ENCODE peak calls at places on chromosomes 11 and 22, in seven cellular contexts. One of them, this sample, is unnamed.

GRCh38 chr22:38098410-38099249 is 11.9 kb downstream of the BAIAP2L2 start:
- DNase-seq in NCI-H1694 treated with DMSO at 0.1 percent for 48 hours: no peak
- DNase-seq in memory B cell: no peak
- DNase-seq in stimulated activated CD8-positive, alpha-beta memory T cell treated with anti-CD3 and anti-CD28 coated beads, Interleukin-15, amount 100 ng/mL, for 24 hours: no peak
- DNase-seq in NCI-H1105 treated with DMSO at 0.1 percent for 48 hours: no peak
- DNase-seq in testis: no peak
- DNase-seq in nephron progenitor cell: no peak
- DNase-seq in this sample: no peak

GRCh38 chr22:26542831-26543230 is 30.6 kb upstream of the TFIP11 start:
- DNase-seq in testis: no peak
- DNase-seq in NCI-H1694 treated with DMSO at 0.1 percent for 48 hours: no peak
- DNase-seq in stimulated activated CD8-positive, alpha-beta memory T cell treated with anti-CD3 and anti-CD28 coated beads, Interleukin-15, amount 100 ng/mL, for 24 hours: no peak
- DNase-seq in memory B cell: no peak
- DNase-seq in nephron progenitor cell: no peak
- DNase-seq in NCI-H1105 treated with DMSO at 0.1 percent for 48 hours: no peak
- DNase-seq in this sample: no peak

GRCh38 chr11:130001491-130002351 is 914 bp downstream of the PRDM10 start:
- DNase-seq in memory B cell: no peak
- DNase-seq in nephron progenitor cell: peak; percentile 83
- DNase-seq in testis: peak; percentile 56
- DNase-seq in stimulated activated CD8-positive, alpha-beta memory T cell treated with anti-CD3 and anti-CD28 coated beads, Interleukin-15, amount 100 ng/mL, for 24 hours: peak; percentile 1
- DNase-seq in NCI-H1105 treated with DMSO at 0.1 percent for 48 hours: peak; percentile 39
- DNase-seq in NCI-H1694 treated with DMSO at 0.1 percent for 48 hours: no peak
- DNase-seq in this sample: no peak

GRCh38 chr11:93244018-93244417 is 46.2 kb upstream of the SLC36A4 start:
- DNase-seq in memory B cell: no peak
- DNase-seq in stimulated activated CD8-positive, alpha-beta memory T cell treated with anti-CD3 and anti-CD28 coated beads, Interleukin-15, amount 100 ng/mL, for 24 hours: no peak
- DNase-seq in NCI-H1105 treated with DMSO at 0.1 percent for 48 hours: no peak
- DNase-seq in NCI-H1694 treated with DMSO at 0.1 percent for 48 hours: no peak
- DNase-seq in testis: no peak
- DNase-seq in nephron progenitor cell: no peak
- DNase-seq in this sample: no peak

GRCh38 chr11:116276051-116277044 is 496.4 kb downstream of the BUD13 start:
- DNase-seq in NCI-H1105 treated with DMSO at 0.1 percent for 48 hours: peak; percentile 32
- DNase-seq in testis: peak; percentile 81
- DNase-seq in NCI-H1694 treated with DMSO at 0.1 percent for 48 hours: peak; percentile 19
- DNase-seq in stimulated activated CD8-positive, alpha-beta memory T cell treated with anti-CD3 and anti-CD28 coated beads, Interleukin-15, amount 100 ng/mL, for 24 hours: peak; percentile 61
- DNase-seq in nephron progenitor cell: peak; percentile 96
- DNase-seq in memory B cell: peak; percentile 64
- DNase-seq in this sample: no peak

GRCh38 chr11:124961972-124962609 is 8.1 kb downstream of the CCDC15 start:
- DNase-seq in testis: no peak
- DNase-seq in NCI-H1105 treated with DMSO at 0.1 percent for 48 hours: peak; percentile 77
- DNase-seq in nephron progenitor cell: no peak
- DNase-seq in NCI-H1694 treated with DMSO at 0.1 percent for 48 hours: peak; percentile 34
- DNase-seq in stimulated activated CD8-positive, alpha-beta memory T cell treated with anti-CD3 and anti-CD28 coated beads, Interleukin-15, amount 100 ng/mL, for 24 hours: no peak
- DNase-seq in memory B cell: no peak
- DNase-seq in this sample: peak; percentile 42

GRCh38 chr22:40631925-40632324 is 4.6 kb downstream of the MRTFA start:
- DNase-seq in NCI-H1694 treated with DMSO at 0.1 percent for 48 hours: no peak
- DNase-seq in testis: no peak
- DNase-seq in stimulated activated CD8-positive, alpha-beta memory T cell treated with anti-CD3 and anti-CD28 coated beads, Interleukin-15, amount 100 ng/mL, for 24 hours: no peak
- DNase-seq in NCI-H1105 treated with DMSO at 0.1 percent for 48 hours: no peak
- DNase-seq in nephron progenitor cell: no peak
- DNase-seq in memory B cell: no peak
- DNase-seq in this sample: no peak

GRCh38 chr11:13462311-13462927 is 603 bp downstream of the BTBD10 start:
- DNase-seq in stimulated activated CD8-positive, alpha-beta memory T cell treated with anti-CD3 and anti-CD28 coated beads, Interleukin-15, amount 100 ng/mL, for 24 hours: peak; percentile 25
- DNase-seq in NCI-H1105 treated with DMSO at 0.1 percent for 48 hours: peak; percentile 49
- DNase-seq in nephron progenitor cell: peak; percentile 76
- DNase-seq in testis: peak; percentile 83
- DNase-seq in memory B cell: no peak
- DNase-seq in NCI-H1694 treated with DMSO at 0.1 percent for 48 hours: peak; percentile 33
- DNase-seq in this sample: no peak

GRCh38 chr11:71343828-71344400 is 91.5 kb upstream of the SHANK2 start:
- DNase-seq in stimulated activated CD8-positive, alpha-beta memory T cell treated with anti-CD3 and anti-CD28 coated beads, Interleukin-15, amount 100 ng/mL, for 24 hours: no peak
- DNase-seq in nephron progenitor cell: no peak
- DNase-seq in NCI-H1694 treated with DMSO at 0.1 percent for 48 hours: no peak
- DNase-seq in testis: no peak
- DNase-seq in NCI-H1105 treated with DMSO at 0.1 percent for 48 hours: no peak
- DNase-seq in memory B cell: no peak
- DNase-seq in this sample: no peak

GRCh38 chr11:96045622-96046456 is 121.9 kb upstream of the MTMR2 start:
- DNase-seq in memory B cell: no peak
- DNase-seq in nephron progenitor cell: peak; percentile 32
- DNase-seq in stimulated activated CD8-positive, alpha-beta memory T cell treated with anti-CD3 and anti-CD28 coated beads, Interleukin-15, amount 100 ng/mL, for 24 hours: no peak
- DNase-seq in testis: peak; percentile 46
- DNase-seq in NCI-H1105 treated with DMSO at 0.1 percent for 48 hours: peak; percentile 31
- DNase-seq in NCI-H1694 treated with DMSO at 0.1 percent for 48 hours: peak; percentile 45
- DNase-seq in this sample: no peak

GRCh38 chr11:129089279-129089678 is 102.8 kb downstream of the ARHGAP32 start:
- DNase-seq in NCI-H1694 treated with DMSO at 0.1 percent for 48 hours: no peak
- DNase-seq in NCI-H1105 treated with DMSO at 0.1 percent for 48 hours: no peak
- DNase-seq in stimulated activated CD8-positive, alpha-beta memory T cell treated with anti-CD3 and anti-CD28 coated beads, Interleukin-15, amount 100 ng/mL, for 24 hours: no peak
- DNase-seq in memory B cell: no peak
- DNase-seq in nephron progenitor cell: no peak
- DNase-seq in testis: no peak
- DNase-seq in this sample: no peak

GRCh38 chr11:20038364-20038893 is 121.8 kb downstream of the DBX1 start:
- DNase-seq in NCI-H1694 treated with DMSO at 0.1 percent for 48 hours: no peak
- DNase-seq in stimulated activated CD8-positive, alpha-beta memory T cell treated with anti-CD3 and anti-CD28 coated beads, Interleukin-15, amount 100 ng/mL, for 24 hours: no peak
- DNase-seq in nephron progenitor cell: no peak
- DNase-seq in NCI-H1105 treated with DMSO at 0.1 percent for 48 hours: no peak
- DNase-seq in testis: no peak
- DNase-seq in memory B cell: no peak
- DNase-seq in this sample: no peak

GRCh38 chr22:33851240-33851639 is 69.0 kb downstream of the LARGE1 start:
- DNase-seq in NCI-H1694 treated with DMSO at 0.1 percent for 48 hours: peak; percentile 12
- DNase-seq in nephron progenitor cell: no peak
- DNase-seq in NCI-H1105 treated with DMSO at 0.1 percent for 48 hours: no peak
- DNase-seq in stimulated activated CD8-positive, alpha-beta memory T cell treated with anti-CD3 and anti-CD28 coated beads, Interleukin-15, amount 100 ng/mL, for 24 hours: no peak
- DNase-seq in testis: no peak
- DNase-seq in memory B cell: no peak
- DNase-seq in this sample: no peak

GRCh38 chr11:9717719-9718118 is 53.8 kb downstream of the SWAP70 start:
- DNase-seq in NCI-H1694 treated with DMSO at 0.1 percent for 48 hours: no peak
- DNase-seq in stimulated activated CD8-positive, alpha-beta memory T cell treated with anti-CD3 and anti-CD28 coated beads, Interleukin-15, amount 100 ng/mL, for 24 hours: no peak
- DNase-seq in NCI-H1105 treated with DMSO at 0.1 percent for 48 hours: no peak
- DNase-seq in testis: no peak
- DNase-seq in memory B cell: no peak
- DNase-seq in nephron progenitor cell: no peak
- DNase-seq in this sample: no peak

GRCh38 chr22:20566420-20567260 is 59.2 kb downstream of the MED15 start:
- DNase-seq in NCI-H1105 treated with DMSO at 0.1 percent for 48 hours: no peak
- DNase-seq in NCI-H1694 treated with DMSO at 0.1 percent for 48 hours: no peak
- DNase-seq in testis: no peak
- DNase-seq in stimulated activated CD8-positive, alpha-beta memory T cell treated with anti-CD3 and anti-CD28 coated beads, Interleukin-15, amount 100 ng/mL, for 24 hours: no peak
- DNase-seq in nephron progenitor cell: no peak
- DNase-seq in memory B cell: no peak
- DNase-seq in this sample: no peak

GRCh38 chr22:20091690-20092476 is 11.8 kb downstream of the DGCR8 start:
- DNase-seq in NCI-H1105 treated with DMSO at 0.1 percent for 48 hours: no peak
- DNase-seq in stimulated activated CD8-positive, alpha-beta memory T cell treated with anti-CD3 and anti-CD28 coated beads, Interleukin-15, amount 100 ng/mL, for 24 hours: no peak
- DNase-seq in NCI-H1694 treated with DMSO at 0.1 percent for 48 hours: no peak
- DNase-seq in memory B cell: no peak
- DNase-seq in nephron progenitor cell: no peak
- DNase-seq in testis: no peak
- DNase-seq in this sample: no peak

GRCh38 chr11:75513250-75513649 is 12.5 kb downstream of the GDPD5 start:
- DNase-seq in memory B cell: no peak
- DNase-seq in NCI-H1694 treated with DMSO at 0.1 percent for 48 hours: no peak
- DNase-seq in stimulated activated CD8-positive, alpha-beta memory T cell treated with anti-CD3 and anti-CD28 coated beads, Interleukin-15, amount 100 ng/mL, for 24 hours: no peak
- DNase-seq in nephron progenitor cell: no peak
- DNase-seq in testis: no peak
- DNase-seq in NCI-H1105 treated with DMSO at 0.1 percent for 48 hours: no peak
- DNase-seq in this sample: no peak

GRCh38 chr22:23403720-23404688 is 176.1 kb downstream of the IGLL1 start:
- DNase-seq in stimulated activated CD8-positive, alpha-beta memory T cell treated with anti-CD3 and anti-CD28 coated beads, Interleukin-15, amount 100 ng/mL, for 24 hours: no peak
- DNase-seq in NCI-H1694 treated with DMSO at 0.1 percent for 48 hours: no peak
- DNase-seq in memory B cell: no peak
- DNase-seq in testis: no peak
- DNase-seq in nephron progenitor cell: no peak
- DNase-seq in NCI-H1105 treated with DMSO at 0.1 percent for 48 hours: no peak
- DNase-seq in this sample: no peak

GRCh38 chr11:69297926-69298777 is 4.2 kb downstream of the MYEOV start:
- DNase-seq in NCI-H1105 treated with DMSO at 0.1 percent for 48 hours: no peak
- DNase-seq in NCI-H1694 treated with DMSO at 0.1 percent for 48 hours: no peak
- DNase-seq in stimulated activated CD8-positive, alpha-beta memory T cell treated with anti-CD3 and anti-CD28 coated beads, Interleukin-15, amount 100 ng/mL, for 24 hours: no peak
- DNase-seq in nephron progenitor cell: peak; percentile 34
- DNase-seq in memory B cell: peak; percentile 57
- DNase-seq in testis: peak; percentile 49
- DNase-seq in this sample: peak; percentile 88

GRCh38 chr22:20781272-20781990 is 7.5 kb downstream of the SERPIND1 start:
- DNase-seq in stimulated activated CD8-positive, alpha-beta memory T cell treated with anti-CD3 and anti-CD28 coated beads, Interleukin-15, amount 100 ng/mL, for 24 hours: no peak
- DNase-seq in nephron progenitor cell: no peak
- DNase-seq in memory B cell: no peak
- DNase-seq in NCI-H1694 treated with DMSO at 0.1 percent for 48 hours: no peak
- DNase-seq in testis: no peak
- DNase-seq in NCI-H1105 treated with DMSO at 0.1 percent for 48 hours: no peak
- DNase-seq in this sample: no peak

GRCh38 chr22:44431256-44431655 is 66.8 kb downstream of the RTL6 start:
- DNase-seq in NCI-H1694 treated with DMSO at 0.1 percent for 48 hours: no peak
- DNase-seq in NCI-H1105 treated with DMSO at 0.1 percent for 48 hours: no peak
- DNase-seq in nephron progenitor cell: no peak
- DNase-seq in stimulated activated CD8-positive, alpha-beta memory T cell treated with anti-CD3 and anti-CD28 coated beads, Interleukin-15, amount 100 ng/mL, for 24 hours: no peak
- DNase-seq in testis: no peak
- DNase-seq in memory B cell: no peak
- DNase-seq in this sample: no peak

GRCh38 chr22:45290410-45290936 is 5.7 kb downstream of the UPK3A start:
- DNase-seq in nephron progenitor cell: peak; percentile 59
- DNase-seq in NCI-H1105 treated with DMSO at 0.1 percent for 48 hours: peak; percentile 19
- DNase-seq in stimulated activated CD8-positive, alpha-beta memory T cell treated with anti-CD3 and anti-CD28 coated beads, Interleukin-15, amount 100 ng/mL, for 24 hours: no peak
- DNase-seq in NCI-H1694 treated with DMSO at 0.1 percent for 48 hours: peak; percentile 6
- DNase-seq in testis: no peak
- DNase-seq in memory B cell: no peak
- DNase-seq in this sample: peak; percentile 18

GRCh38 chr22:32475428-32476010 is 908 bp downstream of the FBXO7 start:
- DNase-seq in NCI-H1694 treated with DMSO at 0.1 percent for 48 hours: peak; percentile 11
- DNase-seq in testis: peak; percentile 60
- DNase-seq in nephron progenitor cell: peak; percentile 27
- DNase-seq in NCI-H1105 treated with DMSO at 0.1 percent for 48 hours: peak; percentile 44
- DNase-seq in memory B cell: peak; percentile 19
- DNase-seq in stimulated activated CD8-positive, alpha-beta memory T cell treated with anti-CD3 and anti-CD28 coated beads, Interleukin-15, amount 100 ng/mL, for 24 hours: no peak
- DNase-seq in this sample: peak; percentile 27

This sample was measured in epithelial cell of proximal tubule.